ENCODE peak calls at places on chromosomes 4 and X, in five cellular contexts. One of them, this sample, is unnamed.
A peak's percentile ranks its signal among the peaks of the same experiment; 100 is the strongest.

GRCh38 chr4:92529510-92529909 is 225.7 kb downstream of the GRID2 start:
- DNase-seq in K562: no peak
- DNase-seq in A549: no peak
- DNase-seq in GM12878: no peak
- DNase-seq in HepG2: no peak
- DNase-seq in this sample: no peak

GRCh38 chrX:110563276-110563675 is 204.6 kb downstream of the RTL9 start:
- DNase-seq in K562: no peak
- DNase-seq in A549: no peak
- DNase-seq in GM12878: no peak
- DNase-seq in HepG2: no peak
- DNase-seq in this sample: no peak

GRCh38 chr4:97892596-97893266 is 250.5 kb downstream of the STPG2 start:
- DNase-seq in K562: no peak
- DNase-seq in A549: no peak
- DNase-seq in GM12878: no peak
- DNase-seq in HepG2: no peak
- DNase-seq in this sample: no peak

GRCh38 chrX:36898301-36898700 is 109.9 kb upstream of the FAM47C start:
- DNase-seq in K562: no peak
- DNase-seq in A549: peak; percentile 10
- DNase-seq in GM12878: no peak
- DNase-seq in HepG2: peak; percentile 0
- DNase-seq in this sample: peak; percentile 1

GRCh38 chrX:114970806-114971205 is 46.6 kb downstream of the IL13RA2 start:
- DNase-seq in K562: no peak
- DNase-seq in A549: no peak
- DNase-seq in GM12878: no peak
- DNase-seq in HepG2: no peak
- DNase-seq in this sample: no peak

GRCh38 chr4:167021545-167022155 is 212.6 kb downstream of the SPOCK3 start:
- DNase-seq in K562: peak; percentile 15
- DNase-seq in A549: peak; percentile 62
- DNase-seq in GM12878: peak; percentile 30
- DNase-seq in HepG2: peak; percentile 39
- DNase-seq in this sample: peak; percentile 70

GRCh38 chr4:83546796-83547195 is 10.9 kb downstream of the GPAT3 start:
- DNase-seq in K562: no peak
- DNase-seq in A549: no peak
- DNase-seq in GM12878: no peak
- DNase-seq in HepG2: peak; percentile 9
- DNase-seq in this sample: no peak

GRCh38 chr4:180688480-180688879 is 1554.7 kb upstream of the TENM3 start:
- DNase-seq in K562: no peak
- DNase-seq in A549: no peak
- DNase-seq in GM12878: no peak
- DNase-seq in HepG2: no peak
- DNase-seq in this sample: no peak

GRCh38 chr4:35725131-35725530 is 519.2 kb downstream of the ARAP2 start:
- DNase-seq in K562: no peak
- DNase-seq in A549: no peak
- DNase-seq in GM12878: no peak
- DNase-seq in HepG2: peak; percentile 22
- DNase-seq in this sample: no peak

GRCh38 chrX:30597258-30598012 is 19.9 kb upstream of the TASL start:
- DNase-seq in K562: no peak
- DNase-seq in A549: no peak
- DNase-seq in GM12878: peak; percentile 53
- DNase-seq in HepG2: no peak
- DNase-seq in this sample: no peak

GRCh38 chr4:118823471-118823870 is 12.5 kb downstream of the SEC24D start:
- DNase-seq in K562: no peak
- DNase-seq in A549: no peak
- DNase-seq in GM12878: no peak
- DNase-seq in HepG2: no peak
- DNase-seq in this sample: no peak

GRCh38 chr4:184237612-184238011 is 19.9 kb upstream of the ENPP6 start:
- DNase-seq in K562: no peak
- DNase-seq in A549: no peak
- DNase-seq in GM12878: no peak
- DNase-seq in HepG2: no peak
- DNase-seq in this sample: no peak

GRCh38 chr4:163748474-163748873 is 254.0 kb downstream of the TMA16 start:
- DNase-seq in K562: no peak
- DNase-seq in A549: peak; percentile 19
- DNase-seq in GM12878: no peak
- DNase-seq in HepG2: no peak
- DNase-seq in this sample: no peak

GRCh38 chr4:41524446-41524845 is 13.5 kb upstream of the LIMCH1 start:
- DNase-seq in K562: no peak
- DNase-seq in A549: no peak
- DNase-seq in GM12878: no peak
- DNase-seq in HepG2: no peak
- DNase-seq in this sample: no peak
- H3K4me2 ChIP-seq in K562: no peak overlapping the region
- H3K4me2 ChIP-seq in A549: peak overlapping the region; percentile 71
- H3K4me2 ChIP-seq in GM12878: no peak overlapping the region
- H3K4me2 ChIP-seq in HepG2: no peak overlapping the region
- H3K4me2 ChIP-seq in this sample: peak overlapping the region; percentile 23

GRCh38 chr4:153112071-153112460 is 92.2 kb upstream of the TRIM2 start:
- DNase-seq in K562: no peak
- DNase-seq in A549: no peak
- DNase-seq in GM12878: no peak
- DNase-seq in HepG2: no peak
- DNase-seq in this sample: no peak
- TF ChIP-seq MYC in K562: no peak
- TF ChIP-seq MYC in A549: no peak
- TF ChIP-seq MYC in GM12878: no peak
- TF ChIP-seq MYC in HepG2: no peak
- TF ChIP-seq MYC in this sample: no peak

DNA sequence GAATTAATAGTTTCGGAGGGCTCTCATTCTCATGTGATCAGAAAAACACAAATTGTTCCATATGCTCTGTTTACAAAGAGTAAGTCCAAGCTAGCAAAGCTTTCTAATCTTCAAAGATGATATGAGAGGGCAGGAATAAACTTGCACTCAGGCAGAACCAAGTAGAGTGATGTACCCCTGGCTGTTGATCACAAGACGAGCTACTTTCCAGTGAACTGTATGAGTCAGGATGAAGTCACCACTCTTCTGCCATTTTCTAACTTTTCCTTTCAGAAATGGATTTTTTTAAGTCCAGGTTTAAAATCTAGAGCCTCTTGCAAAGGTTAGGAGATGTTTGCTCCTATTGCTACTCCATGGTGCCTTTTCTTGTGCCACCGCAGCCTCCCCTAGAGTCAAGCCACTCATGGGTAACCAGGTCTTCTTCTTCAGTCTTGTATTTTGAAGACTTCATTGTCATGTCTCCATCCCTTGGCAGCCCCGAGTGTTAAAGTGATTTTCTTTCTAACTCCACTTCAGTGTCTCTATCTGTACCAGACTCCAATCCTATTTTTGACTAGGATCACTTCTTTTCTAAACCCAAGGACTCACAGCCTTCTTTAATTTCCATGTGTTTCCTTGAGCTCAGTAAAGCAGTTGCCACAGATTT is 171.9 kb upstream of the GALNT7 start:
- DNase-seq in K562: no peak
- DNase-seq in A549: peak; percentile 42
- DNase-seq in GM12878: no peak
- DNase-seq in HepG2: no peak
- DNase-seq in this sample: peak; percentile 51
- H3K4me2 ChIP-seq in K562: no peak overlapping the region
- H3K4me2 ChIP-seq in A549: peak overlapping the region; percentile 26
- H3K4me2 ChIP-seq in GM12878: no peak overlapping the region
- H3K4me2 ChIP-seq in HepG2: no peak overlapping the region
- H3K4me2 ChIP-seq in this sample: no peak overlapping the region

DNA sequence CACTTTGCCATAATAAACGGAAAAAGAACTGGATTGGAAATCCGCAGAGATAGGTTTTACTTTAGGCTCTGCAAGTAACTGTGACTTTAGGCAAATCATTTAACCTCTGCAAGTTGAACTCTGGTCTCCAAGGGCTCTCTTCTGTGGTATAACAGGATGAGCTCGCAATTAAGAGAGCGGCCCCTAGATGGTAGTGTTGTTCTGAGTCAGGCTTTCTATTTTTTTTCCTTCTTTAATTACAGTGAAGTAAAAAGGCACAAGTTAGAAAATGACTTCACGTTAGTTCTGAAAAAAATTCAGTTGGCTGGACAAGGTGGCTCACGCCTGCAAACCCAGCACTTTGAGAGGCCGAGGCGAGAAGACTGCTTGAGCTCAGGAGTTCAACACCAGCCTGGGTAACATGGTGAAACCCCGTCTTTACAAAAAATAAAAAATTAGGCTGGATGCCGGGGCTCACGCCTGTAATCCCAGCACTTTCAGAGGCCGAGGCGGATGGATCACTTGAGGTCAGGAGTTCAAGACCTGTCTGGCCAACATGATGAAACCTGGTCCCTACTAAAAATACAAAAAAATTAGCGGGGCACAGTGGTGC is 18.0 kb downstream of the RPS3A start:
- DNase-seq in K562: peak; percentile 58
- DNase-seq in A549: peak; percentile 56
- DNase-seq in GM12878: no peak
- DNase-seq in HepG2: peak; percentile 78
- DNase-seq in this sample: peak; percentile 86
- TF ChIP-seq MYC in K562: no peak
- TF ChIP-seq MYC in A549: no peak
- TF ChIP-seq MYC in GM12878: no peak
- TF ChIP-seq MYC in HepG2: no peak
- TF ChIP-seq MYC in this sample: no peak

This sample was measured in endothelial cell of umbilical vein.